ENCODE peak calls at places on chromosome 22, in five cellular contexts. B is GM23338, W is HCT116, D is sigmoid colon, L is transverse colon. Q is an unnamed sample.

GRCh38 chr22:30195245-30196140 is 51.1 kb downstream of the LIF start:
- DNase-seq in L (no peak), B (no peak), D (no peak), W (no peak), Q (no peak)

GRCh38 chr22:49937758-49938564 is 19.5 kb downstream of the CRELD2 start:
- DNase-seq in D (no peak), L (no peak), W (no peak), B (no peak), Q (no peak)

GRCh38 chr22:43998865-43999264 is 25.2 kb upstream of the PARVB start:
- DNase-seq in W (no peak), D (no peak), L (no peak), B (no peak), Q (no peak)

GRCh38 chr22:46545041-46545796 is 7.8 kb upstream of the CELSR1 start:
- DNase-seq in B (no peak), L (no peak), W (no peak), D (no peak), Q (no peak)

GRCh38 chr22:26215766-26216165 is 46.5 kb downstream of the SEZ6L start:
- DNase-seq in B (no peak), W (no peak), L (no peak), D (peak), Q (no peak)

GRCh38 chr22:19260194-19260593 is 31.3 kb downstream of the CLTCL1 start:
- DNase-seq in L (no peak), D (no peak), B (no peak), W (no peak), Q (no peak)

GRCh38 chr22:21000215-21000986 is 1.5 kb downstream of the THAP7 start:
- DNase-seq in B (no peak), D (no peak), W (no peak), L (no peak), Q (no peak)

GRCh38 chr22:17807571-17808410 is 33.5 kb upstream of the BID start:
- DNase-seq in W (no peak), L (no peak), B (no peak), D (no peak), Q (no peak)

GRCh38 chr22:37931893-37932389 is 21.5 kb downstream of the C22orf23 start:
- DNase-seq in D (no peak), L (no peak), W (no peak), B (no peak), Q (no peak)

GRCh38 chr22:42399315-42400271 is 32.6 kb downstream of the NFAM1 start:
- DNase-seq in L (peak), W (no peak), D (no peak), B (peak), Q (no peak)

DNA sequence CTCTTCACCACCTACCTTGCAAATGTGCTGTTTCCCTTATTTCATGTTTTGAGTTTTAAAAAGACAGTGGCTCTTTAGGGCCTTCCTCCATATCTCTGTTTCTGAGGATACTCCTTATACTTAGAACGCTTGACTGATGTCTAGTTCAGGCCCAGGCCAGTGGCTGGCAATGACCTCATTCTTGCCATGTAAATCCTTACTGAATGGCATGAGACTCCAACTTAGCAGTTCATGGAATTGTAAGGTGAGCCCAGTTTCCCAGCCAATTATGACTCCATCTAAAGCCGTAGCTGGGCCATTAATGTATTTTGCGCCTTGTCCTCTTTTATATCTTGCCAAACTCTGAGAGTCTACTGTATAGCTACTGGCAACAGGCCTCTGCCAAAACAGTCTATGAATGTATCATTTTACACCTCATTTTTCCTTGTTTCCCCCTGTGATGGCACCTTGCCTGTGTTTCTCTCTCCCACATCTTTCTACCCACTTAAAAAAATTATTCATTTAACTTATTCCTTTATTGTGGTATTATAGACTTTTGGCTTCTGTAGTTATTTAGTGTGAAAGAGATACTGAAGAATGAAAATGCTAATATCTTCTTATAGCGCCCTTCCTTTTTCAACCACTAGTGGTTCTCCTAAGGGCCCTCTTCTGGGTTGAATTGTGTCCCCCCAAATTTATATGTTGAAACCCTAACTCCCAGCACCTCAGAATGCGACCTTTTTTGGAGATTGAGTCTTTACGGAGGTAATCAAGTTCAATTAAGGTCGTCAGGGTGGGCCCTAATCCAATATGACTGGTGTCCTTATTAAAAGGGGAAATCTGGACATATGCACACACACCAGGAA is 67.4 kb downstream of the ZNRF3 start:
- DNase-seq in W (no peak), L (no peak), B (no peak), D (no peak), Q (no peak)
- TF ChIP-seq POLR2AphosphoS5 in W (no peak), L (no peak), B (no peak), D (no peak), Q (no peak)

GRCh38 chr22:34702279-34702678 is 363.7 kb upstream of the ISX start:
- DNase-seq in W (no peak), B (no peak), D (no peak), L (peak), Q (peak)
- H3K4me3 ChIP-seq in W (no peak), B (no peak), D (no peak), L (no peak), Q (no peak)

GRCh38 chr22:35546886-35547285 is 6.3 kb downstream of the RASD2 start:
- DNase-seq in D (no peak), B (no peak), L (no peak), W (no peak), Q (no peak)

GRCh38 chr22:35547993-35548761 is 7.5 kb downstream of the RASD2 start:
- DNase-seq in D (no peak), L (no peak), W (no peak), B (peak), Q (no peak)

GRCh38 chr22:35551549-35552177 is 11.0 kb downstream of the RASD2 start:
- DNase-seq in W (no peak), D (no peak), B (no peak), L (no peak), Q (no peak)

GRCh38 chr22:35549338-35549737 is 8.7 kb downstream of the RASD2 start:
- DNase-seq in L (no peak), B (no peak), W (no peak), D (no peak), Q (no peak)

DNA sequence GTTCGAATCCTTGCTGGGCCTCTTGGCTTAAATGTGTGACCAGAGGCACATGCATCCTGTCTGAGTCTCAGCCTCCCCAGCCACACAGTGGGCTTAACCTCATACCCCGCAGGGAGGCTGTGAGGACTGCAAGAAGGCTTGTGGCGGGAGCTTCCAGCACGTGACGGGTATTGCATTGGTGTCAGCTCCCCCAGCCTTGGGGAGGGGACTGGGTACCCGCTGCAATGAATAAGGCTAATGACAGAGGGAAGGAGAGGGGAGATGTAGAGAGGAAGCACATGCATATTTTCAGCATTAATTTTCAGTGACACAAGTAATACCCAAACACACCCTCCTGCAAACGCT is 8.1 kb downstream of the RASD2 start:
- DNase-seq in D (no peak), B (no peak), L (no peak), W (no peak), Q (no peak)
- TF ChIP-seq CTCF in D (no peak), B (no peak), L (no peak), W (no peak), Q (no peak)

GRCh38 chr22:41075946-41076345 is 16.4 kb upstream of the EP300 start:
- DNase-seq in D (no peak), B (no peak), L (no peak), W (no peak), Q (no peak)

GRCh38 chr22:41074061-41074460 is 18.3 kb upstream of the EP300 start:
- DNase-seq in B (no peak), W (no peak), D (no peak), L (no peak), Q (no peak)

GRCh38 chr22:41076857-41077256 is 15.5 kb upstream of the EP300 start:
- DNase-seq in D (no peak), W (no peak), B (no peak), L (no peak), Q (no peak)

GRCh38 chr22:41074941-41075710 is 17.3 kb upstream of the EP300 start:
- DNase-seq in W (no peak), L (no peak), D (no peak), B (no peak), Q (no peak)

GRCh38 chr22:41074466-41074865 is 17.9 kb upstream of the EP300 start:
- DNase-seq in L (no peak), B (no peak), W (no peak), D (no peak), Q (no peak)
- TF ChIP-seq POLR2AphosphoS5 in L (no peak), B (no peak), W (no peak), D (no peak), Q (no peak)

Q was measured in esophagus muscularis mucosa.